ENCODE peak calls at places on chromosomes 1 and 21, in four cellular contexts. P, R, H and B are unnamed samples. For H3K9me3, the result is how much of the 10 kb centered on the place peaks cover.

GRCh38 chr21:37119421-37120218 is 46.6 kb downstream of the TTC3 start:
- DNase-seq in P (no peak), R (peak), H (no peak), B (no peak)

GRCh38 chr1:25649041-25649440 is 32.5 kb downstream of the MAN1C1 start:
- DNase-seq in P (no peak), R (no peak), H (no peak), B (no peak)

GRCh38 chr1:172581779-172582178 is 48.8 kb downstream of the SUCO start:
- DNase-seq in P (no peak), R (no peak), H (no peak), B (no peak)

GRCh38 chr1:160542303-160542945 is 19.4 kb upstream of the SLAMF6 start:
- DNase-seq in P (no peak), R (no peak), H (no peak), B (no peak)

GRCh38 chr1:153795934-153796785 is 21.0 kb downstream of the SLC27A3 start:
- DNase-seq in P (peak), R (no peak), H (no peak), B (no peak)

GRCh38 chr1:217889401-217889800 is 258.3 kb downstream of the SPATA17 start:
- DNase-seq in P (no peak), R (peak), H (no peak), B (no peak)

GRCh38 chr1:247332215-247332900 is 691 bp upstream of the ZNF496 start:
- DNase-seq in P (peak), R (no peak), H (peak), B (peak)

GRCh38 chr21:37452222-37452621 is 85.6 kb downstream of the DYRK1A start:
- DNase-seq in P (no peak), R (no peak), H (no peak), B (no peak)

GRCh38 chr1:93080424-93080823 is 1.3 kb downstream of the MTF2 start:
- DNase-seq in P (no peak), R (no peak), H (no peak), B (peak)

GRCh38 chr1:180482425-180483275 is 19.7 kb downstream of the ACBD6 start:
- DNase-seq in P (no peak), R (no peak), H (no peak), B (peak)

GRCh38 chr1:232223309-232223708 is 406.6 kb downstream of the SIPA1L2 start:
- DNase-seq in P (no peak), R (no peak), H (no peak), B (no peak)

GRCh38 chr1:118984086-118984989 is 3.8 kb downstream of the TBX15 start:
- DNase-seq in P (no peak), R (peak), H (no peak), B (no peak)

GRCh38 chr1:90561926-90562325 is 155.2 kb downstream of the BARHL2 start:
- DNase-seq in P (no peak), R (peak), H (no peak), B (no peak)

GRCh38 chr1:46043491-46044017 is 88.9 kb downstream of the PIK3R3 start:
- DNase-seq in P (no peak), R (peak), H (peak), B (no peak)

GRCh38 chr1:157117527-157118057 is 18.0 kb upstream of the ETV3L start:
- DNase-seq in P (no peak), R (peak), H (peak), B (no peak)

GRCh38 chr21:41947596-41948403 is 6.0 kb downstream of the C2CD2 start:
- DNase-seq in P (no peak), R (no peak), H (no peak), B (no peak)

GRCh38 chr1:84365225-84366221 is 32.8 kb upstream of the DNASE2B start:
- DNase-seq in P (no peak), R (no peak), H (no peak), B (no peak)

GRCh38 chr1:221435510-221435909 is 306.4 kb downstream of the DUSP10 start:
- DNase-seq in P (no peak), R (no peak), H (no peak), B (peak)

GRCh38 chr1:24094554-24094953 is 17.4 kb downstream of the MYOM3 start:
- DNase-seq in P (no peak), R (no peak), H (no peak), B (no peak)

GRCh38 chr1:24970399-24970753 is 40.3 kb upstream of the RUNX3 start:
- DNase-seq in P (peak), R (peak), H (no peak), B (no peak)

GRCh38 chr1:154344977-154345837 is 19.9 kb downstream of the ATP8B2 start:
- DNase-seq in P (no peak), R (peak), H (peak), B (peak)

GRCh38 chr1:44072204-44072603 is 40.9 kb upstream of the SLC6A9 start:
- DNase-seq in P (no peak), R (no peak), H (no peak), B (no peak)

GRCh38 chr1:33221385-33221758 is 34.9 kb upstream of the ZNF362 start:
- DNase-seq in P (no peak), R (no peak), H (no peak), B (no peak)

GRCh38 chr1:94004924-94005323 is 95.7 kb upstream of the GCLM start:
- DNase-seq in P (no peak), R (no peak), H (no peak), B (no peak)

DNA sequence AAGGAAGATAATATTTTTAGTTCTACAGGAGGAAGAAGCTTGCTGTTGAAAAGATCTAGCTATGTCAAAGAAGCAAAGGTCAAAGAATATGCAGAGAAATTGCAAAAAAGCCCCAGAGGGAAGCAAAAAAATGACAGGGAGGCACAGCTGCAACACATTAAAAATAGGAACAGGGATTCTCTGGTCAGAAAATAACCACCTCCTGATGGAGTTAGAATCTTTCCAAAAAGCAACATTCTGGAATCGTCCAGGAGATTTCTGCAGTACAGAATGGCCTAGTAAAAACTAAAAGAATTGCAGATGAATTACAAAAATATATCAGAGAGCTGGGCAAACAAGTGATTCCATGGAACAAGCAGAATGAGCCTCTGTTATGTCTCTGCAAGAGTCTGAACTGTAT is 238.8 kb upstream of the PRMT6 start:
- DNase-seq in P (no peak), R (no peak), H (no peak), B (no peak)
- H3K9me3 ChIP-seq in P (under half), R (under half), H (under half), B (under half)

DNA sequence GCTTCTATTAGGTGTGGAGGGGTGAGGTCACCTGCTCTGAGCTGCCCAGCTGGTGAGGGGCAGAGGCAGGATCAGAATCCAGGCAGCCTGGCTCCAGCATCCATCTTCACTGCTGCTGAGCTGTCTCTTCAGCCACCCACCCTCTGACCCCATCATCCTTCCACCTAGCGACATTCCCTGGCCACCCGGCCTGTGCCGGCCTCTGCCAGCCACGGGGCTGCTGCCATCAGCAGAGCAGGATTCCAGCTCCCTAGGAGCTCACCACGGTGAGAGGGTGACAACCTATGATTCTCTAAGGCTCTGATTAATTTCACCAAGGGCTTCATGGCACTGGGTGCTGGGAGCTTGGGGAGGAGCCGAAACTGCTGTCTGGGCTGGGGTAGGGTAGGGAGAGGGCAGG is 32.1 kb downstream of the ALPL start:
- DNase-seq in P (no peak), R (no peak), H (no peak), B (no peak)
- H3K27ac ChIP-seq in P (peak), R (no peak), H (no peak), B (no peak)

GRCh38 chr1:63321061-63321787 is 1.1 kb upstream of the FOXD3 start:
- DNase-seq in P (no peak), R (peak), H (no peak), B (no peak)
- H3K9me3 ChIP-seq in P (under half), R (under half), H (under half), B (under half)

GRCh38 chr1:21922103-21923014 is 14.8 kb downstream of the HSPG2 start:
- DNase-seq in P (no peak), R (peak), H (no peak), B (no peak)
- H3K27ac ChIP-seq in P (peak), R (no peak), H (peak), B (no peak)

GRCh38 chr1:29565490-29565889 is 329.2 kb downstream of the PTPRU start:
- DNase-seq in P (no peak), R (no peak), H (no peak), B (no peak)
- H3K9me3 ChIP-seq in P (under half), R (under half), H (under half), B (under half)

GRCh38 chr1:61609040-61609439 is 115.9 kb downstream of the TM2D1 start:
- DNase-seq in P (no peak), R (no peak), H (no peak), B (no peak)

GRCh38 chr1:61605607-61606321 is 119.2 kb downstream of the TM2D1 start:
- DNase-seq in P (no peak), R (no peak), H (no peak), B (no peak)

GRCh38 chr1:61604684-61605083 is 120.3 kb downstream of the TM2D1 start:
- DNase-seq in P (no peak), R (no peak), H (no peak), B (no peak)

GRCh38 chr1:61607448-61607847 is 117.5 kb downstream of the TM2D1 start:
- DNase-seq in P (no peak), R (no peak), H (no peak), B (no peak)

GRCh38 chr1:61606448-61607312 is 118.3 kb downstream of the TM2D1 start:
- DNase-seq in P (peak), R (no peak), H (no peak), B (no peak)
- H3K27ac ChIP-seq in P (peak), R (no peak), H (peak), B (no peak)